ENCODE peak calls at places on chromosome 7, in five cellular contexts. J is C1 segment of cervical spinal cord; S is Kasumi-1; X is NCI-H1417; K is activated CD8-positive, alpha-beta memory T cell treated with anti-CD3 and anti-CD28 coated beads, Interleukin-2, amount 50 U/mL, for 48 hours. B is an unnamed sample.

GRCh38 chr7:97851725-97852124 is 20.5 kb downstream of the ASNS start:
- DNase-seq in J (no peak), S (no peak), X (no peak), K (no peak), B (no peak)

GRCh38 chr7:45180084-45180986 is 22.7 kb downstream of the RAMP3 start:
- DNase-seq in J (no peak), S (no peak), X (no peak), K (no peak), B (no peak)

GRCh38 chr7:134593530-134594392 is 44.9 kb downstream of the AKR1B15 start:
- DNase-seq in J (peak), S (no peak), X (no peak), K (no peak), B (no peak)

GRCh38 chr7:151764056-151764920 is 112.6 kb downstream of the PRKAG2 start:
- DNase-seq in J (no peak), S (no peak), X (no peak), K (no peak), B (no peak)

GRCh38 chr7:23106491-23106800 is 861 bp downstream of the KLHL7 start:
- DNase-seq in J (no peak), S (peak), X (peak), K (peak), B (no peak)

GRCh38 chr7:33807779-33808482 is 97.4 kb upstream of the BMPER start:
- DNase-seq in J (no peak), S (no peak), X (no peak), K (no peak), B (no peak)

GRCh38 chr7:108415821-108416536 is 40.3 kb downstream of the NRCAM start:
- DNase-seq in J (no peak), S (peak), X (peak), K (no peak), B (no peak)

GRCh38 chr7:55307123-55307916 is 57.8 kb upstream of the LANCL2 start:
- DNase-seq in J (no peak), S (no peak), X (no peak), K (no peak), B (no peak)

GRCh38 chr7:107860241-107860961 is 30.6 kb upstream of the DLD start:
- DNase-seq in J (no peak), S (no peak), X (no peak), K (no peak), B (no peak)